ENCODE peak calls at places on chromosomes 12 and 14, in five cellular contexts. S is neuronal stem cell, A is right lobe of liver, K is mesenchymal stem cell, E is astrocyte. I is an unnamed sample. For H3K9me3, the result is how much of the 10 kb centered on the place peaks cover.

GRCh38 chr12:82746668-82747067 is 60.0 kb downstream of the TMTC2 start:
- DNase-seq in S (no peak), A (no peak), K (no peak), E (no peak), I (no peak)

GRCh38 chr12:64528616-64529015 is 76.7 kb downstream of the TBK1 start:
- DNase-seq in S (no peak), A (no peak), K (no peak), E (no peak), I (no peak)

GRCh38 chr14:61101803-61102548 is 120.9 kb downstream of the SLC38A6 start:
- DNase-seq in S (no peak), A (no peak), K (peak), E (peak), I (no peak)

GRCh38 chr12:22899184-22899583 is 274.2 kb downstream of the ETNK1 start:
- DNase-seq in S (no peak), A (no peak), K (no peak), E (no peak), I (no peak)

GRCh38 chr12:75364918-75365317 is 26.0 kb upstream of the GLIPR1L2 start:
- DNase-seq in S (no peak), A (no peak), K (peak), E (no peak), I (no peak)

GRCh38 chr12:2382391-2383155 is 329.8 kb downstream of the CACNA1C start:
- DNase-seq in S (no peak), A (no peak), K (peak), E (no peak), I (no peak)

GRCh38 chr14:103700753-103701490 is 14.3 kb downstream of the XRCC3 start:
- DNase-seq in S (no peak), A (peak), K (no peak), E (no peak), I (peak)

GRCh38 chr12:132228535-132229422 is 84.5 kb downstream of the NOC4L start:
- DNase-seq in S (no peak), A (no peak), K (no peak), E (no peak), I (no peak)

GRCh38 chr14:34324363-34324795 is 137.7 kb downstream of the SPTSSA start:
- DNase-seq in S (peak), A (no peak), K (peak), E (no peak), I (no peak)

GRCh38 chr14:82951171-82951570 is 1417.5 kb upstream of the SEL1L start:
- DNase-seq in S (no peak), A (no peak), K (no peak), E (no peak), I (no peak)
- H3K9me3 ChIP-seq in S (under half), A (under half), K (under half), E (under half), I (under half)

GRCh38 chr14:83559721-83560120 is 1970.2 kb upstream of the FLRT2 start:
- DNase-seq in S (no peak), A (no peak), K (peak), E (peak), I (no peak)
- H3K9me3 ChIP-seq in S (under half), A (under half), K (under half), E (under half), I (under half)

GRCh38 chr12:130138478-130138877 is 23.8 kb upstream of the FZD10 start:
- DNase-seq in S (no peak), A (no peak), K (no peak), E (no peak), I (no peak)

GRCh38 chr12:130133851-130134562 is 28.3 kb upstream of the FZD10 start:
- DNase-seq in S (no peak), A (no peak), K (no peak), E (no peak), I (no peak)

GRCh38 chr12:130134563-130134915 is 27.7 kb upstream of the FZD10 start:
- DNase-seq in S (no peak), A (no peak), K (no peak), E (no peak), I (no peak)

GRCh38 chr12:130137141-130138018 is 24.9 kb upstream of the FZD10 start:
- DNase-seq in S (no peak), A (no peak), K (no peak), E (no peak), I (no peak)

GRCh38 chr12:130136536-130136935 is 25.7 kb upstream of the FZD10 start:
- DNase-seq in S (no peak), A (no peak), K (no peak), E (no peak), I (no peak)
- H3K9me3 ChIP-seq in S (under half), A (under half), K (under half), E (under half), I (under half)

DNA sequence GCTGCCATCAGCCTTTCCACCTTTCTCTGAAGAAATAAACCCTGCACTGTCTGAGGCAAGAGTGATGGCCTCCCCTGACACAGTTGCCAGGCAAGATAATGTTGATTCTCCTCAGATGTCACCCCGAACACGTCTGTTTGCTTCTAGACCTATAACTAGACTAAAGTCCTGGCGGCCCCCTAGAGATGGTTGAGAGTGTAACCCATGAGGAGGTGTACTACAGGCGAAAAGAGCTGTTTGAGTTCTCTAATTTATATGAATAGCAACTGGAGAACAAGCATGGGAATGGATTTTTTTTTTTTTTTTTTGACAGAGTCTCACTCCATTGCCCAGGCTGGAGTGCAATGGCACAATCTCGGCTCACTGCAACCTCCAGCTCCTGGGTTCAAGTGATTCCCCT is 33.0 kb upstream of the ATF7IP start:
- DNase-seq in S (no peak), A (no peak), K (no peak), E (no peak), I (no peak)
- H3K9me3 ChIP-seq in S (under half), A (under half), K (under half), E (under half), I (under half)

DNA sequence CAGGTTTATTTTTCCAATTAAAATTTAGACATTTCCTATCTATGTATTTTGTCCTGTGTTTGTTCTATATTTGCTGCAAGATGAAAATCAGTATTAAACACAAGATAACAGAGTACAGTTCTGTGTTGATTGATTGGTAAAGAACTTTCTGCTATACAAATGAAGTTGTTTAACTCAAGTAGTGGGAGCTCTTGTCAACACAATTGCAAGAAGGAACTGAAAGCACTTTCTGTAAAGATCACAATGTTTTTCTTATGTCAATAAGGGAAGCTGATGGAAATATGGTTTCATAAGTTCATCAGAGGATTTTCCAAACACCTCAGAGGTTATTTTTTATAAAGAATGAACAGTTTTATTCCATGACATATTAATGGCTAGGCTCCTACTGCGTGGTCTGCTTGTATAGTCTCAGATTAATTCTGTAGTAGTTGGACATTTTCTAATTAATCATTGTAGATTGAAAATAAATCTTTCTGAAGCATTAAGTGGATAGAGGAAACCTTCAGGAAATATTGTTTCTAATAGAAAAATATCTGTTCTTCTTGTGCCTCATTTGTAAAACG is 379.5 kb downstream of the LRFN5 start:
- DNase-seq in S (no peak), A (no peak), K (no peak), E (no peak), I (no peak)
- H3K9me3 ChIP-seq in S (under half), A (under half), K (under half), E (under half), I (under half)

GRCh38 chr12:106950591-106950990 is 5.1 kb upstream of the TMEM263 start:
- DNase-seq in S (no peak), A (no peak), K (no peak), E (no peak), I (no peak)
- H3K9me3 ChIP-seq in S (under half), A (under half), K (under half), E (under half), I (under half)

DNA sequence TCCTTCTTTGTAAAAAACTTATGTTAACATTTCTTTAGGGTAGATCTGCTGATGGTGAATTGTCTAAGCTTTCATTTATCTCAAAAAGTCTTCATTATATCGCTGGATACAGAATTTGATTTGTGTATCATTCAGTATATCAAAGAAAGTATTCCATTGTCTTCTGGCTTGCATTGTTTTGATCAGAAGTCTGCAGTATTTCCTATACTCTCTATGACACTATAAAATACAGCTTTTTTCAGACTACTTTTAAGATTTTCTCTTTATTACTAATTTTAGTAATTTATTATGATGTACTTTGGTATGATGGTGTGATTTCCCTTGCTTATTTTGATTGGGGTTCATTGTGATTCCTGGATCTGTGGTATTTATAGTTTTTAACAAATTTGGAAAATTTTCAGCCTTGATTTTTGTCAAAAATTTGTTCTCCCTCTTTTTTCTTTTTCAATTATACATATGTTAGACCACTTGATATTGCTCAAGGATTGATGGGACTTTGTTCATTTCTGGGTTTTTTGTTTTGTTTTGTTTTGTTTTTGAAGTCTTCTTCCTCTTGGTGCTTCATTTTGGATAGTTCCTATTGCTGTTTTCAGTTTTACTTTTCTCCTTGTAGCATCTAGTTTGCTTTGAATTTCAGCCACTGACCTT is 176.5 kb downstream of the ZFP36L1 start:
- DNase-seq in S (no peak), A (no peak), K (peak), E (no peak), I (no peak)
- H3K9me3 ChIP-seq in S (half or more), A (under half), K (half or more), E (under half), I (under half)

GRCh38 chr12:12796928-12797788 is 11.7 kb downstream of the APOLD1 start:
- DNase-seq in S (no peak), A (no peak), K (no peak), E (no peak), I (no peak)
- H3K9me3 ChIP-seq in S (under half), A (under half), K (under half), E (under half), I (under half)

DNA sequence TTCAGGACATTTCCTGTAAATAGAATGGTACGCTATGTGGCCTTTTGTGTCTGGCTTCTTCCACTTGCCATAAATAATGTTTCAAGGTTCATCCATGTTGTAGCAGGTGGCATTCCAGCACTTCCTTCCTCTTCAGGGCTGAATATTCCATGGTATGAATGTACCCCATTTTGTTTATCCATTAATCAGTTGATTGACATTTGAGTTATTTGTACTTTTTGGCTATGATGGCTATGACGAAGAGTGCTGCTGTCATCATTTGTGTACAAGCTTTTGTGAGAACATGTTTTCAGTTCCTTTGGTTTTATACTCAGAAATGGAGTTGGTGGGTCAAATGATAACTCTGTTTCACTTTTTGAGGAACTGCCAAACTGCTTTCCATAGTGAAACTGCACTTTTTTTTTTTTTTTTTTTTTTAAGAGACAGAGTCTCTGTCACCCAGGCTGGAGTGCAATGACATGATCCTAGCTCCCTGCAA is 6.5 kb upstream of the CDK2AP1 start:
- DNase-seq in S (no peak), A (no peak), K (no peak), E (no peak), I (no peak)
- H3K9me3 ChIP-seq in S (under half), A (under half), K (under half), E (under half), I (under half)